ENCODE peak calls at places on chromosomes 7 and 10, in six cellular contexts. X is mammary epithelial cell, D is breast epithelium, K is heart right ventricle, C is left ventricle myocardium inferior, O is esophagus squamous epithelium. P is an unnamed sample.

GRCh38 chr10:88525371-88526079 is 57.6 kb downstream of the RNLS start:
- DNase-seq in X (peak; percentile 88), D (no peak), K (no peak), C (no peak), O (no peak), P (no peak)

GRCh38 chr10:80197972-80198591 is 7.3 kb downstream of the ANXA11 start:
- DNase-seq in X (no peak), D (no peak), K (no peak), C (peak; percentile 45), O (no peak), P (no peak)

GRCh38 chr7:15891151-15891842 is 204.8 kb upstream of the MEOX2 start:
- DNase-seq in X (no peak), D (no peak), K (no peak), C (no peak), O (no peak), P (no peak)

GRCh38 chr10:546971-547590 is 142.4 kb downstream of the DIP2C start:
- DNase-seq in X (peak; percentile 60), D (peak; percentile 48), K (no peak), C (no peak), O (no peak), P (no peak)

GRCh38 chr10:33421789-33422188 is 87.3 kb upstream of the NRP1 start:
- DNase-seq in X (peak; percentile 68), D (no peak), K (no peak), C (no peak), O (no peak), P (peak; percentile 73)

GRCh38 chr7:101804642-101805401 is 12.6 kb upstream of the CUX1 start:
- DNase-seq in X (peak; percentile 32), D (no peak), K (no peak), C (no peak), O (no peak), P (peak; percentile 70)

GRCh38 chr7:11699666-11700065 is 132.3 kb downstream of the THSD7A start:
- DNase-seq in X (no peak), D (no peak), K (no peak), C (no peak), O (no peak), P (no peak)

GRCh38 chr7:159096736-159097581 is 47.7 kb downstream of the VIPR2 start:
- DNase-seq in X (no peak), D (peak; percentile 41), K (peak; percentile 74), C (peak; percentile 62), O (no peak), P (peak; percentile 78)

GRCh38 chr7:121081327-121081936 is 92.9 kb downstream of the CPED1 start:
- DNase-seq in X (peak; percentile 67), D (no peak), K (no peak), C (no peak), O (no peak), P (no peak)

GRCh38 chr10:114151486-114151885 is 22.5 kb downstream of the CCDC186 start:
- DNase-seq in X (peak; percentile 94), D (no peak), K (no peak), C (no peak), O (no peak), P (no peak)

GRCh38 chr10:15427836-15428414 is 56.8 kb upstream of the FAM171A1 start:
- DNase-seq in X (peak; percentile 23), D (no peak), K (no peak), C (no peak), O (no peak), P (no peak)

GRCh38 chr7:17878621-17879020 is 61.7 kb downstream of the SNX13 start:
- DNase-seq in X (no peak), D (no peak), K (no peak), C (no peak), O (no peak), P (no peak)

GRCh38 chr10:3785849-3786290 is 861 bp upstream of the KLF6 start:
- DNase-seq in X (peak; percentile 52), D (no peak), K (peak; percentile 53), C (no peak), O (no peak), P (peak; percentile 86)

GRCh38 chr7:159004411-159004810 is 140.3 kb downstream of the VIPR2 start:
- DNase-seq in X (no peak), D (no peak), K (no peak), C (no peak), O (no peak), P (no peak)

GRCh38 chr7:118003438-118003837 is 130.2 kb upstream of the CTTNBP2 start:
- DNase-seq in X (no peak), D (no peak), K (no peak), C (no peak), O (no peak), P (no peak)

GRCh38 chr10:13306103-13306502 is 6.2 kb upstream of the PHYH start:
- DNase-seq in X (no peak), D (no peak), K (no peak), C (no peak), O (no peak), P (no peak)

GRCh38 chr10:22655312-22655973 is 58.9 kb downstream of the PIP4K2A start:
- DNase-seq in X (peak; percentile 71), D (no peak), K (no peak), C (no peak), O (no peak), P (no peak)

GRCh38 chr10:43237631-43238446 is 29.0 kb downstream of the RASGEF1A start:
- DNase-seq in X (no peak), D (peak; percentile 31), K (no peak), C (no peak), O (no peak), P (peak; percentile 55)

GRCh38 chr10:126122856-126123255 is 226.5 kb downstream of the FANK1 start:
- DNase-seq in X (no peak), D (no peak), K (no peak), C (no peak), O (no peak), P (no peak)

GRCh38 chr10:847868-848267 is 83.6 kb downstream of the LARP4B start:
- DNase-seq in X (peak; percentile 8), D (no peak), K (no peak), C (no peak), O (no peak), P (no peak)

GRCh38 chr7:27746978-27747377 is 7.0 kb downstream of the TAX1BP1 start:
- DNase-seq in X (peak; percentile 16), D (no peak), K (no peak), C (no peak), O (no peak), P (no peak)
- H3K4me1 ChIP-seq in X (peaks cover 5% of the 10 kb centered on the region), D (no peaks in the 10 kb centered on the region), K (peaks cover 39% of the 10 kb centered on the region), C (peaks cover 61% of the 10 kb centered on the region), O (peaks cover 49% of the 10 kb centered on the region), P (peaks cover 5% of the 10 kb centered on the region)

GRCh38 chr10:10596256-10596655 is 421.4 kb upstream of the CELF2 start:
- DNase-seq in X (no peak), D (no peak), K (no peak), C (no peak), O (no peak), P (no peak)

GRCh38 chr10:10598297-10598696 is 419.4 kb upstream of the CELF2 start:
- DNase-seq in X (no peak), D (no peak), K (no peak), C (no peak), O (no peak), P (no peak)

GRCh38 chr10:10605551-10606081 is 412.1 kb upstream of the CELF2 start:
- DNase-seq in X (no peak), D (no peak), K (no peak), C (no peak), O (no peak), P (no peak)

DNA sequence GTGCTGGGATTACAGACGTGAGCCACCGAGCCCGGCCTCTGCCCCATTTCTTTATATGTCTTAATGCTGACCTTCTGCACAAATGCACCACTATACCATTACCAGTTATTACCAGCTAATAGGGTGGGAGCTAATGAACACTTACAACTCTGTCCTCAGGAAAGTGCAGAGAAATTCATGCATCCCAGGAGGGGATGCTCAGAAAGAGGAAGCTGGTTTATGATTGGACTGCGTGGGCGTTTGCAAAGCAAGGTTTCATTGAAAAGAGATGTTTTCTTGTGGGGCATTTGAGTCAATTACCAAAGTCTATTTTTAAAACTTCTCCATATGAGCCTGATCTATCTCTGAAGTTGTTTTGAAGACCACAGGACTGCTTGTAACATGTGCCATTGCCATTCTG is 417.7 kb upstream of the CELF2 start:
- DNase-seq in X (no peak), D (no peak), K (no peak), C (no peak), O (no peak), P (no peak)
- H3K4me3 ChIP-seq in X (no peak overlapping the region), D (no peak overlapping the region), K (no peak overlapping the region), C (no peak overlapping the region), O (no peak overlapping the region), P (no peak overlapping the region)

GRCh38 chr10:133357293-133358151 is at the start of gene FUOM:
- DNase-seq in X (no peak), D (no peak), K (peak; percentile 64), C (peak; percentile 55), O (no peak), P (peak; percentile 84)
- H3K4me1 ChIP-seq in X (peaks cover 3% of the 10 kb centered on the region), D (peaks cover 4% of the 10 kb centered on the region), K (peaks cover 4% of the 10 kb centered on the region), C (peaks cover 31% of the 10 kb centered on the region), O (peaks cover 37% of the 10 kb centered on the region), P (no peaks in the 10 kb centered on the region)

DNA sequence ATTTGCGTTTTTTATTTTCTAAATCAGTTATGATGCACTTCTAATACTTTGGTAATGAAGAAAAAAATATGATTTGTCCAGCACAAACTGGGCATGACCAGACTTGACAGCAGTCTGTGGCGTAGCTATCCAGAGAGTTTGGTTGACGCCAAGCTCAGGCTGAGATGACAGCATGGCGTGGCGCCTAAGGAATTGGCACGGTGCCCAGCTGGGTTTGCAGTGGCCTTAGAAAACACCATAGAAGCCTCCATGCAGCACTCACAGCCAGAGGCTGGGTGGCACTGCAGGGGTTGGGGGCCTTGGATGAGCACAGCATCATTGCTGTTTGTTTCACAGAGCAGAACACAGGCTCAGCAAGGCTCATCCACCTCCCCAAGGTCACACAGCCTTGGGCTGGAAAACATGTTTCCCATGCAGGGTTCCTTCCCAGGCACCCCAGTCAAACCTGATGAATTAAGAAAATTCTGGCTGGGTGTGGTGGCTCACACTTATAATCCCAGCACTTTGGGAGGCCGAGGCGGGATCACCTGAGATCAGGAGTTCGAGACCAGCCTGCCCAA is 88.9 kb downstream of the GTF2IRD1 start:
- DNase-seq in X (peak; percentile 83), D (no peak), K (peak; percentile 43), C (peak; percentile 70), O (no peak), P (no peak)
- H3K4me3 ChIP-seq in X (no peak overlapping the region), D (no peak overlapping the region), K (no peak overlapping the region), C (no peak overlapping the region), O (no peak overlapping the region), P (no peak overlapping the region)